ENCODE peak calls at places on chromosome 12, in five cellular contexts. B is myocyte; F is stimulated activated CD8-positive, alpha-beta memory T cell treated with anti-CD3 and anti-CD28 coated beads, Interleukin-2, amount 100 ng/mL, for 48 hours; P is neural crest cell; I is fibroblast of the aortic adventitia. W is an unnamed sample.

GRCh38 chr12:22287056-22287455 is 47.5 kb downstream of the ST8SIA1 start:
- DNase-seq in B (peak), F (no peak), P (no peak), I (no peak), W (no peak)

GRCh38 chr12:4800555-4800954 is 80.4 kb downstream of the GALNT8 start:
- DNase-seq in B (no peak), F (no peak), P (no peak), I (no peak), W (no peak)

GRCh38 chr12:124028560-124028935 is 55.5 kb downstream of the ZNF664 start:
- DNase-seq in B (no peak), F (no peak), P (no peak), I (no peak), W (no peak)

GRCh38 chr12:94998322-94998721 is 5.2 kb downstream of the NDUFA12 start:
- DNase-seq in B (no peak), F (no peak), P (no peak), I (no peak), W (no peak)

GRCh38 chr12:613996-614726 is 49.1 kb downstream of the NINJ2 start:
- DNase-seq in B (peak), F (no peak), P (no peak), I (peak), W (no peak)

GRCh38 chr12:91326043-91327027 is 143.7 kb upstream of the DCN start:
- DNase-seq in B (peak), F (no peak), P (peak), I (peak), W (peak)

GRCh38 chr12:62736596-62736995 is 198.4 kb downstream of the PPM1H start:
- DNase-seq in B (peak), F (no peak), P (no peak), I (no peak), W (no peak)

GRCh38 chr12:15356831-15357456 is 34.6 kb downstream of the PTPRO start:
- DNase-seq in B (peak), F (no peak), P (no peak), I (no peak), W (no peak)

GRCh38 chr12:75585309-75585708 is 73.9 kb upstream of the KRR1 start:
- DNase-seq in B (no peak), F (no peak), P (no peak), I (peak), W (no peak)

GRCh38 chr12:85092814-85093370 is 56.7 kb downstream of the LRRIQ1 start:
- DNase-seq in B (no peak), F (no peak), P (no peak), I (no peak), W (no peak)

GRCh38 chr12:131223171-131223761 is 269.6 kb downstream of the ADGRD1 start:
- DNase-seq in B (no peak), F (no peak), P (no peak), I (no peak), W (no peak)

GRCh38 chr12:128114485-128114884 is 152.5 kb upstream of the TMEM132C start:
- DNase-seq in B (no peak), F (no peak), P (no peak), I (no peak), W (no peak)

GRCh38 chr12:176321-177181 is 37.4 kb downstream of the SLC6A12 start:
- DNase-seq in B (peak), F (no peak), P (no peak), I (peak), W (no peak)

GRCh38 chr12:100229876-100230275 is 29.3 kb downstream of the ACTR6 start:
- DNase-seq in B (no peak), F (no peak), P (no peak), I (no peak), W (no peak)

GRCh38 chr12:9975614-9976013 is 4.4 kb downstream of the CLEC12A start:
- DNase-seq in B (no peak), F (no peak), P (no peak), I (no peak), W (no peak)

W was measured in GM12892.